ENCODE peak calls at places on chromosomes 11 and 22, in five cellular contexts. One of them, this sample, is unnamed. For H3K4me1, the result is how much of the 10 kb centered on the place peaks cover.

GRCh38 chr11:15692739-15693138 is 578.0 kb downstream of the INSC start:
- DNase-seq in lower lobe of right lung: no peak
- DNase-seq in SJSA1: peak
- DNase-seq in fibroblast of lung: peak
- DNase-seq in transverse colon: no peak
- DNase-seq in this sample: no peak

GRCh38 chr11:18322818-18323570 is 627 bp downstream of the GTF2H1 start:
- DNase-seq in lower lobe of right lung: no peak
- DNase-seq in SJSA1: peak
- DNase-seq in fibroblast of lung: peak
- DNase-seq in transverse colon: no peak
- DNase-seq in this sample: no peak

GRCh38 chr11:84714316-84714780 is 912.8 kb downstream of the DLG2 start:
- DNase-seq in lower lobe of right lung: peak
- DNase-seq in SJSA1: peak
- DNase-seq in fibroblast of lung: peak
- DNase-seq in transverse colon: peak
- DNase-seq in this sample: peak

GRCh38 chr11:122691751-122692150 is 36.2 kb downstream of the UBASH3B start:
- DNase-seq in lower lobe of right lung: no peak
- DNase-seq in SJSA1: no peak
- DNase-seq in fibroblast of lung: no peak
- DNase-seq in transverse colon: no peak
- DNase-seq in this sample: no peak

GRCh38 chr11:12829536-12830314 is 155.5 kb downstream of the TEAD1 start:
- DNase-seq in lower lobe of right lung: no peak
- DNase-seq in SJSA1: no peak
- DNase-seq in fibroblast of lung: no peak
- DNase-seq in transverse colon: no peak
- DNase-seq in this sample: no peak

GRCh38 chr22:19760652-19761002 is at the start of gene TBX1:
- DNase-seq in lower lobe of right lung: no peak
- DNase-seq in SJSA1: no peak
- DNase-seq in fibroblast of lung: no peak
- DNase-seq in transverse colon: no peak
- DNase-seq in this sample: no peak

GRCh38 chr11:46693597-46694012 is 6.8 kb downstream of the ARHGAP1 start:
- DNase-seq in lower lobe of right lung: no peak
- DNase-seq in SJSA1: no peak
- DNase-seq in fibroblast of lung: peak
- DNase-seq in transverse colon: no peak
- DNase-seq in this sample: no peak

GRCh38 chr11:114200351-114200750 is 95.8 kb upstream of the NNMT start:
- DNase-seq in lower lobe of right lung: no peak
- DNase-seq in SJSA1: no peak
- DNase-seq in fibroblast of lung: no peak
- DNase-seq in transverse colon: no peak
- DNase-seq in this sample: no peak

GRCh38 chr11:92978226-92979111 is 9.0 kb downstream of the MTNR1B start:
- DNase-seq in lower lobe of right lung: no peak
- DNase-seq in SJSA1: peak
- DNase-seq in fibroblast of lung: peak
- DNase-seq in transverse colon: no peak
- DNase-seq in this sample: no peak

GRCh38 chr11:106459135-106459534 is 381.7 kb downstream of the AASDHPPT start:
- DNase-seq in lower lobe of right lung: no peak
- DNase-seq in SJSA1: no peak
- DNase-seq in fibroblast of lung: peak
- DNase-seq in transverse colon: no peak
- DNase-seq in this sample: no peak

GRCh38 chr11:34860034-34860433 is 56.1 kb downstream of the APIP start:
- DNase-seq in lower lobe of right lung: no peak
- DNase-seq in SJSA1: no peak
- DNase-seq in fibroblast of lung: no peak
- DNase-seq in transverse colon: no peak
- DNase-seq in this sample: peak

GRCh38 chr11:36253238-36253637 is 36.0 kb downstream of the COMMD9 start:
- DNase-seq in lower lobe of right lung: no peak
- DNase-seq in SJSA1: no peak
- DNase-seq in fibroblast of lung: no peak
- DNase-seq in transverse colon: no peak
- DNase-seq in this sample: no peak

GRCh38 chr22:43319661-43320486 is 23.3 kb downstream of the SCUBE1 start:
- DNase-seq in lower lobe of right lung: no peak
- DNase-seq in SJSA1: peak
- DNase-seq in fibroblast of lung: peak
- DNase-seq in transverse colon: no peak
- DNase-seq in this sample: no peak

GRCh38 chr11:95434489-95435057 is 203.6 kb upstream of the SESN3 start:
- DNase-seq in lower lobe of right lung: no peak
- DNase-seq in SJSA1: no peak
- DNase-seq in fibroblast of lung: no peak
- DNase-seq in transverse colon: no peak
- DNase-seq in this sample: no peak

GRCh38 chr11:128695539-128696221 is 1.8 kb downstream of the FLI1 start:
- DNase-seq in lower lobe of right lung: peak
- DNase-seq in SJSA1: no peak
- DNase-seq in fibroblast of lung: no peak
- DNase-seq in transverse colon: peak
- DNase-seq in this sample: no peak

GRCh38 chr22:22538226-22538989 is 18.3 kb upstream of the ZNF280A start:
- DNase-seq in lower lobe of right lung: no peak
- DNase-seq in SJSA1: no peak
- DNase-seq in fibroblast of lung: no peak
- DNase-seq in transverse colon: no peak
- DNase-seq in this sample: no peak

GRCh38 chr22:49735411-49736311 is 92.0 kb downstream of the BRD1 start:
- DNase-seq in lower lobe of right lung: no peak
- DNase-seq in SJSA1: no peak
- DNase-seq in fibroblast of lung: peak
- DNase-seq in transverse colon: no peak
- DNase-seq in this sample: no peak

GRCh38 chr22:26995222-26995621 is 337.8 kb downstream of the MIAT start:
- DNase-seq in lower lobe of right lung: no peak
- DNase-seq in SJSA1: no peak
- DNase-seq in fibroblast of lung: peak
- DNase-seq in transverse colon: peak
- DNase-seq in this sample: no peak

GRCh38 chr22:42553475-42554361 is at the start of gene SERHL2:
- DNase-seq in lower lobe of right lung: peak
- DNase-seq in SJSA1: peak
- DNase-seq in fibroblast of lung: peak
- DNase-seq in transverse colon: peak
- DNase-seq in this sample: peak

GRCh38 chr11:117808768-117809167 is 11.8 kb upstream of the DSCAML1 start:
- DNase-seq in lower lobe of right lung: no peak
- DNase-seq in SJSA1: no peak
- DNase-seq in fibroblast of lung: no peak
- DNase-seq in transverse colon: peak
- DNase-seq in this sample: no peak

DNA sequence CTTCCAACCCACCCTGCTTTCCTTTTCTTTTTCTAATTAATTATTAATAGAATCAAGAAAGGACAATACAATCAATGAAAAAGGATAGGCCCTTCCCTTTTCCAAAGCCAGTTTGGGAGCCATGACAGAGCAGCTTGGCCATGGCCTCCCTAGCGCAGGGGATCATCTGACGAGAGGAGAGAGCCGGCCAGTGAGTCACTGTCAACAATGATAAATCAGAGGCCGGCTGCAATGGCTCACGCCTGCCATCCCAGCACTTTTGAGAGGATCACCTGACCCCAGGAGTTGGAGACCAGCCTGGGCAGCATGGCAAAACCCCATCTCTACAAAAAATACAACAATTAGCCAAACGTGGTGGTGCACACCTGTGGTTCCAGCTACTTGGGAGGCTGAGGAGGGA is 27.5 kb upstream of the KRTAP5-7 start:
- DNase-seq in lower lobe of right lung: no peak
- DNase-seq in SJSA1: no peak
- DNase-seq in fibroblast of lung: peak
- DNase-seq in transverse colon: no peak
- DNase-seq in this sample: peak
- H3K4me1 ChIP-seq in lower lobe of right lung: under half
- H3K4me1 ChIP-seq in SJSA1: under half
- H3K4me1 ChIP-seq in fibroblast of lung: under half
- H3K4me1 ChIP-seq in transverse colon: under half
- H3K4me1 ChIP-seq in this sample: under half

DNA sequence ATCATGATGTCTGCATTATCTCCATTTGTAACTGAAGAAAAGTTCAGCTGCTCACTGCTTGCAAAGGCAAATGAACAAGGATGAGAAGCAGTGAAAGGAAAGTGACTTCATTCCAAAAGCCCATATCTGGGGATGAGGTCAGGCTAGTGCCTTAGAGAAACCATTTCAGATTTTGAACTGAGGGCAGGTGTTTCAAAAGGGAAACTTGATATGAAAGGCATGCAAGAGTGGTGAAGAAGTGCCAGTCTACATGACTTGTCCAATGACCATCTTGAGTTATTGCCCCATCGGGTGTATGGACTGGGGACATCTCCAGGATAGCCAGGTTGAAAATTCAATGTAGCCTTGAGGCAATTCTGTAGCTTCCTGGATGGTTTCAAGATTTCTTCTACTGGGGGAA is 7.3 kb upstream of the APOL4 start:
- DNase-seq in lower lobe of right lung: no peak
- DNase-seq in SJSA1: no peak
- DNase-seq in fibroblast of lung: no peak
- DNase-seq in transverse colon: no peak
- DNase-seq in this sample: no peak
- H3K4me3 ChIP-seq in lower lobe of right lung: no peak
- H3K4me3 ChIP-seq in SJSA1: no peak
- H3K4me3 ChIP-seq in fibroblast of lung: no peak
- H3K4me3 ChIP-seq in transverse colon: no peak
- H3K4me3 ChIP-seq in this sample: no peak

DNA sequence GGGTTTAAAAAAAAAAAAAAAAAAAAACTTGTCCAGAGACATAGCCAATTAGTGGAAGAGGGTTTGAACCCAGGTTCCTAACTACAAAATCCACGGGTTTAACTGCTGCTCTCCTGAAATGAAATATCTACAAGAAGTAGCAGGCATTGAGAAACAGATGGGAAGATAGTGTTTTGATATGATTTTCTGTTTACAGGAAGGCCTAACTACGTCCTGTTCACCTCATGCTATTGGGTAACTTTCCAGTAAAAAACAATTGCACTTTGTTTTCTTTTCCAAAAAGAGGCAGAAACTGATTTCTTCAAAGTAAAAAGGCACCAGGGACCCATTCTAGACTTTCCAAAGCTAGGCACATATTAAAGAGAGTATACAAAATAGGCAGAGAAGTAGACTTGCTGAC is 5.9 kb upstream of the C11orf91 start:
- DNase-seq in lower lobe of right lung: no peak
- DNase-seq in SJSA1: no peak
- DNase-seq in fibroblast of lung: no peak
- DNase-seq in transverse colon: no peak
- DNase-seq in this sample: no peak
- H3K4me1 ChIP-seq in lower lobe of right lung: half or more
- H3K4me1 ChIP-seq in SJSA1: under half
- H3K4me1 ChIP-seq in fibroblast of lung: under half
- H3K4me1 ChIP-seq in transverse colon: under half
- H3K4me1 ChIP-seq in this sample: half or more

DNA sequence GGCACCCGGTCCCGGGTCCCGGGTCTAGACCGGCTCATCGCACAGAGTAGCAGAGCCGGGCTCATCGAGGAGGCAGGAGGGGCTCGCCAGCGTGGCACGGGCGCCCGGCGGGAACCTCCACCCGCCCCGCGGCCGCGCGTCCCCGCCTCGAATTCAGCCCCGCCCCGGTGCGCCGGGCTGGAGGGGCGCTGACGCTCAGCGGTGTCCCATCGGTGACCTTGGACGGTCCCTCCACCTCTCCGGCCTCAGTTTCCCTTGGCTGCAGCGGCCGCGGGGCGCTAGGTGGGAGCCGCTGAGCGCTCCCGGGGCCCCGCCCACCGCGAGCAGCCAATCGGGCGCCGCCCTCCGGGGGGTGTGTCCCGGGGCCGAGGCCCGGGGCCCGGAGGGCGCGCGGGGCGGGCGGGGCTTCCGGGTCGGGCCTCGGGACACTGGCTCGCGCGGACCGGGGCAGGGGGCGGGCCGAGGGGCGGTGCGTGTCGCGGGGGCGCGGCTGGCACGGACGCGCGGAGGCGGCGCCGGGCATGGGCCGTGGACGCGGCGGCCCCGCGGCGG is at the start of gene PPARA:
- DNase-seq in lower lobe of right lung: peak
- DNase-seq in SJSA1: peak
- DNase-seq in fibroblast of lung: peak
- DNase-seq in transverse colon: peak
- DNase-seq in this sample: peak
- H3K4me3 ChIP-seq in lower lobe of right lung: peak
- H3K4me3 ChIP-seq in SJSA1: peak
- H3K4me3 ChIP-seq in fibroblast of lung: peak
- H3K4me3 ChIP-seq in transverse colon: peak
- H3K4me3 ChIP-seq in this sample: peak

This sample was measured in psoas muscle.